ENCODE peak calls at places on chromosomes 4 and X, in eight cellular contexts. H is suprapubic skin, E is Peyer's patch, Q is thoracic aorta, V is body of pancreas, L is endodermal cell, T is right lobe of liver, W is breast epithelium. G is an unnamed sample.

GRCh38 chrX:115892056-115892708 is 278.4 kb upstream of the AGTR2 start:
- DNase-seq in H (no peak), E (peak; percentile 79), Q (no peak), V (peak; percentile 27), L (no peak), T (no peak), W (no peak), G (peak; percentile 49)

GRCh38 chr4:177108708-177109107 is 201.0 kb upstream of the NEIL3 start:
- DNase-seq in H (no peak), E (no peak), Q (no peak), V (no peak), L (no peak), T (no peak), W (no peak), G (no peak)

GRCh38 chr4:16794816-16795445 is 103.5 kb downstream of the LDB2 start:
- DNase-seq in H (peak; percentile 68), E (peak; percentile 46), Q (no peak), V (peak; percentile 46), L (peak; percentile 92), T (peak; percentile 88), W (no peak), G (peak; percentile 46)

GRCh38 chrX:1657367-1658082 is 42.7 kb downstream of the ASMT start:
- DNase-seq in H (no peak), E (peak; percentile 70), Q (no peak), V (no peak), L (no peak), T (no peak), W (no peak), G (peak; percentile 20)

GRCh38 chr4:174023641-174024040 is 259.8 kb downstream of the FBXO8 start:
- DNase-seq in H (no peak), E (no peak), Q (no peak), V (no peak), L (no peak), T (no peak), W (no peak), G (no peak)

GRCh38 chr4:182975806-182976205 is 58.6 kb upstream of the DCTD start:
- DNase-seq in H (no peak), E (no peak), Q (no peak), V (no peak), L (no peak), T (no peak), W (no peak), G (no peak)

GRCh38 chrX:129726307-129727111 is 12.3 kb upstream of the XPNPEP2 start:
- DNase-seq in H (no peak), E (peak; percentile 75), Q (peak; percentile 18), V (peak; percentile 58), L (peak; percentile 91), T (peak; percentile 63), W (peak; percentile 59), G (peak; percentile 56)

GRCh38 chr4:26557164-26557563 is 26.7 kb upstream of the TBC1D19 start:
- DNase-seq in H (no peak), E (no peak), Q (no peak), V (peak; percentile 17), L (no peak), T (no peak), W (no peak), G (no peak)

GRCh38 chr4:149120331-149121014 is 678.3 kb upstream of the NR3C2 start:
- DNase-seq in H (no peak), E (no peak), Q (no peak), V (no peak), L (no peak), T (no peak), W (no peak), G (no peak)

GRCh38 chr4:102696763-102697162 is 64.0 kb downstream of the MANBA start:
- DNase-seq in H (no peak), E (no peak), Q (no peak), V (no peak), L (no peak), T (no peak), W (no peak), G (no peak)

GRCh38 chr4:139746430-139746829 is 80.8 kb downstream of the MGST2 start:
- DNase-seq in H (no peak), E (no peak), Q (no peak), V (no peak), L (peak; percentile 54), T (no peak), W (no peak), G (no peak)

GRCh38 chrX:75522565-75523411 is at the start of gene ZDHHC15:
- DNase-seq in H (peak; percentile 64), E (peak; percentile 55), Q (peak; percentile 15), V (peak; percentile 70), L (peak; percentile 82), T (peak; percentile 55), W (peak; percentile 57), G (peak; percentile 18)

GRCh38 chrX:3697701-3698279 is 15.7 kb downstream of the PRKX start:
- DNase-seq in H (no peak), E (no peak), Q (peak; percentile 15), V (peak; percentile 53), L (peak; percentile 53), T (no peak), W (peak; percentile 53), G (no peak)

GRCh38 chrX:10615931-10616780 is 4.2 kb downstream of the MID1 start:
- DNase-seq in H (no peak), E (peak; percentile 65), Q (no peak), V (peak; percentile 65), L (peak; percentile 77), T (no peak), W (no peak), G (peak; percentile 58)

GRCh38 chr4:4299006-4299405 is 9.0 kb downstream of the ZBTB49 start:
- DNase-seq in H (peak; percentile 47), E (no peak), Q (no peak), V (no peak), L (no peak), T (no peak), W (no peak), G (no peak)

GRCh38 chrX:15864629-15865028 is 10.0 kb upstream of the AP1S2 start:
- DNase-seq in H (no peak), E (no peak), Q (no peak), V (no peak), L (no peak), T (no peak), W (no peak), G (no peak)

GRCh38 chr4:104073245-104073644 is 353.5 kb upstream of the TACR3 start:
- DNase-seq in H (no peak), E (no peak), Q (no peak), V (no peak), L (no peak), T (no peak), W (no peak), G (no peak)

GRCh38 chr4:123755655-123756054 is 359.1 kb downstream of the SPRY1 start:
- DNase-seq in H (no peak), E (no peak), Q (no peak), V (no peak), L (no peak), T (no peak), W (no peak), G (no peak)

GRCh38 chr4:9943761-9944160 is 77.5 kb downstream of the SLC2A9 start:
- DNase-seq in H (no peak), E (peak; percentile 26), Q (no peak), V (no peak), L (no peak), T (no peak), W (no peak), G (no peak)

GRCh38 chrX:12974217-12974796 is 603 bp upstream of the TMSB4X start:
- DNase-seq in H (peak; percentile 87), E (peak; percentile 79), Q (no peak), V (peak; percentile 66), L (peak; percentile 81), T (peak; percentile 66), W (no peak), G (peak; percentile 73)

GRCh38 chrX:110208092-110208491 is 109.8 kb downstream of the AMMECR1 start:
- DNase-seq in H (no peak), E (no peak), Q (no peak), V (no peak), L (no peak), T (no peak), W (no peak), G (no peak)

GRCh38 chr4:47031713-47032404 is 492 bp downstream of the GABRB1 start:
- DNase-seq in H (no peak), E (peak; percentile 50), Q (no peak), V (no peak), L (no peak), T (no peak), W (no peak), G (peak; percentile 19)

GRCh38 chr4:152850377-152850776 is 70.6 kb downstream of the ARFIP1 start:
- DNase-seq in H (peak; percentile 58), E (peak; percentile 67), Q (no peak), V (no peak), L (peak; percentile 83), T (no peak), W (no peak), G (no peak)

GRCh38 chrX:145654486-145654885 is 163.1 kb upstream of the SLITRK2 start:
- DNase-seq in H (no peak), E (no peak), Q (no peak), V (no peak), L (no peak), T (no peak), W (no peak), G (no peak)
- H3K9me3 ChIP-seq in H (no peaks in the 10 kb centered on the region), E (no peaks in the 10 kb centered on the region), Q (no peaks in the 10 kb centered on the region), V (no peaks in the 10 kb centered on the region), L (peaks cover 11% of the 10 kb centered on the region), T (no peaks in the 10 kb centered on the region), W (peaks cover 8% of the 10 kb centered on the region), G (no peaks in the 10 kb centered on the region)

DNA sequence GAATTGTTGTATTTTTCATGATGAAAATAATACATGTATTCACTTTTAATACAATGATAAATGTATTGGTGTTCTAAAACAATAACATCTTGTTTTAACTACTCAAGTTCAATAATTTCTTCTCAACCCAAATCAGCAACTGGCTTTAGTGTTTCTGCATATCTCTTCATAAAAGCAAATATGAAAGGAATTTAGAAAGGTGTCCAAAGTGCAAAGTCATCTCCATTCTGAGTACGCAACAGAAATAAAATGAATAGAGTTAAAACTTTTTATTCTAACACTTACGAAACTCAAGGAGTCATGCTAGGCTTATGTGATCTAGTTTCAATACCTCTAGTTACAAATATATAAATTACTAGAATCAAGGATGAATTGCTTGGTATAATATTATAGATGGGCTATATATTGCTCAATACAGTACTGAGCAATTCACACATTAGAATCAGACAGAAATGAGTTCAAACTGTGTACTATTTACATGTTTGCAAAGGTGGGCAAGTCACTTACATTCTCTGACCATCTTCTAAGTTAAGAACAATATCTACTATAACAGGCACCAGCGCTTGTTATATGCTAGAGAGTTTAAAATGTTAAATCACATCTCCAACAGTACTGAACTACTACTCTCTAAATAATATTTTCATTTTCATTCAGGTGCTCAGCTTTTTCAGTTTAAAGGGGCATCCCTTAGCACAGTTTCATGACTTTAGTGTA is 51.5 kb downstream of the PPA2 start:
- DNase-seq in H (no peak), E (no peak), Q (no peak), V (no peak), L (no peak), T (no peak), W (no peak), G (no peak)
- H3K27ac ChIP-seq in H (no peak overlapping the region), E (no peak overlapping the region), Q (no peak overlapping the region), V (no peak overlapping the region), L (no peak overlapping the region), T (no peak overlapping the region), W (no peak overlapping the region), G (no peak overlapping the region)

GRCh38 chrX:48904180-48904579 is 6.5 kb downstream of the PQBP1 start:
- DNase-seq in H (no peak), E (no peak), Q (no peak), V (no peak), L (no peak), T (no peak), W (no peak), G (no peak)
- H3K9me3 ChIP-seq in H (no peaks in the 10 kb centered on the region), E (no peaks in the 10 kb centered on the region), Q (no peaks in the 10 kb centered on the region), V (no peaks in the 10 kb centered on the region), L (no peaks in the 10 kb centered on the region), T (no peaks in the 10 kb centered on the region), W (no peaks in the 10 kb centered on the region), G (no peaks in the 10 kb centered on the region)

GRCh38 chr4:112141366-112142138 is 3.7 kb upstream of the FAM241A start:
- DNase-seq in H (no peak), E (no peak), Q (no peak), V (no peak), L (no peak), T (no peak), W (no peak), G (no peak)
- H3K27ac ChIP-seq in H (no peak overlapping the region), E (no peak overlapping the region), Q (no peak overlapping the region), V (no peak overlapping the region), L (no peak overlapping the region), T (peak overlapping the region; percentile 48), W (peak overlapping the region; percentile 74), G (no peak overlapping the region)